ENCODE peak calls at places on chromosomes 13 and 19, in eight cellular contexts. One of them, this sample, is unnamed.

GRCh38 chr19:3710265-3710812 is 2.2 kb downstream of the TJP3 start:
- DNase-seq in fibroblast of lung: peak; percentile 28
- DNase-seq in pancreas: peak; percentile 93
- DNase-seq in neural crest cell: no peak
- DNase-seq in amniotic stem cell: no peak
- DNase-seq in M059J: peak; percentile 61
- DNase-seq in DMS153: peak; percentile 87
- DNase-seq in bronchial epithelial cell: peak; percentile 59
- DNase-seq in this sample: peak; percentile 78

GRCh38 chr13:92158335-92158734 is 759.9 kb downstream of the GPC5 start:
- DNase-seq in fibroblast of lung: peak; percentile 79
- DNase-seq in pancreas: no peak
- DNase-seq in neural crest cell: no peak
- DNase-seq in amniotic stem cell: no peak
- DNase-seq in M059J: peak; percentile 18
- DNase-seq in DMS153: no peak
- DNase-seq in bronchial epithelial cell: peak; percentile 47
- DNase-seq in this sample: no peak

GRCh38 chr19:3404324-3405260 is 38.2 kb downstream of the NFIC start:
- DNase-seq in fibroblast of lung: peak; percentile 94
- DNase-seq in pancreas: peak; percentile 94
- DNase-seq in neural crest cell: no peak
- DNase-seq in amniotic stem cell: no peak
- DNase-seq in M059J: peak; percentile 29
- DNase-seq in DMS153: no peak
- DNase-seq in bronchial epithelial cell: peak; percentile 60
- DNase-seq in this sample: no peak

GRCh38 chr19:48928164-48929005 is 5.1 kb upstream of the DHDH start:
- DNase-seq in fibroblast of lung: peak; percentile 84
- DNase-seq in pancreas: no peak
- DNase-seq in neural crest cell: no peak
- DNase-seq in amniotic stem cell: no peak
- DNase-seq in M059J: no peak
- DNase-seq in DMS153: no peak
- DNase-seq in bronchial epithelial cell: peak; percentile 35
- DNase-seq in this sample: no peak

GRCh38 chr19:3142938-3143337 is 7.1 kb downstream of the GNA15 start:
- DNase-seq in fibroblast of lung: no peak
- DNase-seq in pancreas: no peak
- DNase-seq in neural crest cell: no peak
- DNase-seq in amniotic stem cell: no peak
- DNase-seq in M059J: peak; percentile 20
- DNase-seq in DMS153: no peak
- DNase-seq in bronchial epithelial cell: no peak
- DNase-seq in this sample: no peak

GRCh38 chr19:18876865-18877264 is 19.1 kb downstream of the CERS1 start:
- DNase-seq in fibroblast of lung: no peak
- DNase-seq in pancreas: no peak
- DNase-seq in neural crest cell: no peak
- DNase-seq in amniotic stem cell: no peak
- DNase-seq in M059J: no peak
- DNase-seq in DMS153: no peak
- DNase-seq in bronchial epithelial cell: no peak
- DNase-seq in this sample: no peak

GRCh38 chr19:52660981-52661380 is 22.8 kb upstream of the ZNF83 start:
- DNase-seq in fibroblast of lung: no peak
- DNase-seq in pancreas: no peak
- DNase-seq in neural crest cell: no peak
- DNase-seq in amniotic stem cell: no peak
- DNase-seq in M059J: peak; percentile 82
- DNase-seq in DMS153: no peak
- DNase-seq in bronchial epithelial cell: no peak
- DNase-seq in this sample: no peak

GRCh38 chr13:110312669-110313031 is 5.6 kb downstream of the COL4A2 start:
- DNase-seq in fibroblast of lung: peak; percentile 43
- DNase-seq in pancreas: no peak
- DNase-seq in neural crest cell: no peak
- DNase-seq in amniotic stem cell: peak; percentile 66
- DNase-seq in M059J: peak; percentile 83
- DNase-seq in DMS153: no peak
- DNase-seq in bronchial epithelial cell: peak; percentile 62
- DNase-seq in this sample: no peak

GRCh38 chr13:75566658-75567057 is 17.1 kb downstream of the UCHL3 start:
- DNase-seq in fibroblast of lung: peak; percentile 68
- DNase-seq in pancreas: no peak
- DNase-seq in neural crest cell: no peak
- DNase-seq in amniotic stem cell: peak; percentile 14
- DNase-seq in M059J: peak; percentile 39
- DNase-seq in DMS153: no peak
- DNase-seq in bronchial epithelial cell: peak; percentile 70
- DNase-seq in this sample: no peak

GRCh38 chr19:31285744-31286143 is 63.5 kb downstream of the TSHZ3 start:
- DNase-seq in fibroblast of lung: peak; percentile 62
- DNase-seq in pancreas: no peak
- DNase-seq in neural crest cell: no peak
- DNase-seq in amniotic stem cell: no peak
- DNase-seq in M059J: peak; percentile 15
- DNase-seq in DMS153: no peak
- DNase-seq in bronchial epithelial cell: no peak
- DNase-seq in this sample: no peak

GRCh38 chr13:112700291-112701060 is 10.6 kb downstream of the ATP11A start:
- DNase-seq in fibroblast of lung: no peak
- DNase-seq in pancreas: peak; percentile 6
- DNase-seq in neural crest cell: no peak
- DNase-seq in amniotic stem cell: no peak
- DNase-seq in M059J: no peak
- DNase-seq in DMS153: no peak
- DNase-seq in bronchial epithelial cell: no peak
- DNase-seq in this sample: no peak

GRCh38 chr13:74191036-74191809 is 57.0 kb upstream of the KLF12 start:
- DNase-seq in fibroblast of lung: no peak
- DNase-seq in pancreas: no peak
- DNase-seq in neural crest cell: no peak
- DNase-seq in amniotic stem cell: no peak
- DNase-seq in M059J: peak; percentile 78
- DNase-seq in DMS153: no peak
- DNase-seq in bronchial epithelial cell: peak; percentile 14
- DNase-seq in this sample: no peak